ENCODE peak calls at places on chromosomes 3 and 15, in six cellular contexts. Y is retina; X is bronchial epithelial cell; D is DMS79; Q is effector CD4-positive, alpha-beta T cell; M is lower lobe of right lung. I is an unnamed sample.

GRCh38 chr15:63727542-63727941 is 106.2 kb downstream of the HERC1 start:
- DNase-seq in Y (no peak), X (no peak), D (no peak), Q (no peak), M (no peak), I (no peak)

GRCh38 chr15:22974745-22975144 is 5.4 kb downstream of the CYFIP1 start:
- DNase-seq in Y (no peak), X (no peak), D (no peak), Q (no peak), M (no peak), I (no peak)

GRCh38 chr15:90020041-90020735 is 19.1 kb downstream of the ZNF710 start:
- DNase-seq in Y (no peak), X (no peak), D (no peak), Q (no peak), M (peak; percentile 59), I (no peak)

GRCh38 chr3:98645039-98645438 is 51.6 kb upstream of the CPOX start:
- DNase-seq in Y (no peak), X (peak; percentile 7), D (no peak), Q (no peak), M (peak; percentile 75), I (no peak)

GRCh38 chr3:185968168-185968567 is 30.4 kb upstream of the TRA2B start:
- DNase-seq in Y (no peak), X (no peak), D (no peak), Q (no peak), M (no peak), I (no peak)

GRCh38 chr3:120147072-120147871 is 53.0 kb upstream of the GSK3B start:
- DNase-seq in Y (no peak), X (peak; percentile 91), D (no peak), Q (peak; percentile 38), M (no peak), I (no peak)

GRCh38 chr3:112755845-112756671 is 90.6 kb downstream of the CD200R1L start:
- DNase-seq in Y (no peak), X (no peak), D (no peak), Q (no peak), M (no peak), I (no peak)

GRCh38 chr3:195154793-195155535 is 116.0 kb downstream of the XXYLT1 start:
- DNase-seq in Y (peak; percentile 36), X (peak; percentile 89), D (peak; percentile 98), Q (no peak), M (peak; percentile 90), I (no peak)

GRCh38 chr3:30604566-30604965 is 1.8 kb upstream of the TGFBR2 start:
- DNase-seq in Y (no peak), X (no peak), D (no peak), Q (no peak), M (no peak), I (no peak)

GRCh38 chr3:81891056-81891455 is 129.6 kb upstream of the GBE1 start:
- DNase-seq in Y (no peak), X (no peak), D (no peak), Q (no peak), M (no peak), I (no peak)

GRCh38 chr3:43892535-43892934 is 201.8 kb downstream of the ABHD5 start:
- DNase-seq in Y (peak; percentile 61), X (no peak), D (no peak), Q (no peak), M (no peak), I (no peak)

GRCh38 chr3:177899275-177900067 is 636.8 kb upstream of the KCNMB2 start:
- DNase-seq in Y (no peak), X (no peak), D (no peak), Q (no peak), M (no peak), I (no peak)

GRCh38 chr3:26558257-26558656 is 64.3 kb upstream of the LRRC3B start:
- DNase-seq in Y (no peak), X (no peak), D (no peak), Q (no peak), M (no peak), I (no peak)

GRCh38 chr15:95468820-95469219 is 861.7 kb upstream of the NR2F2 start:
- DNase-seq in Y (peak; percentile 33), X (no peak), D (no peak), Q (no peak), M (no peak), I (no peak)

GRCh38 chr3:148147896-148148295 is 549.8 kb upstream of the AGTR1 start:
- DNase-seq in Y (no peak), X (no peak), D (no peak), Q (no peak), M (no peak), I (no peak)

GRCh38 chr3:170768334-170768801 is 101.6 kb downstream of the RPL22L1 start:
- DNase-seq in Y (no peak), X (no peak), D (no peak), Q (no peak), M (no peak), I (no peak)

GRCh38 chr3:120198305-120198878 is 86.6 kb downstream of the GPR156 start:
- DNase-seq in Y (no peak), X (peak; percentile 68), D (no peak), Q (no peak), M (no peak), I (no peak)

GRCh38 chr3:186209810-186210752 is 101.2 kb upstream of the ETV5 start:
- DNase-seq in Y (peak; percentile 65), X (peak; percentile 71), D (no peak), Q (no peak), M (no peak), I (no peak)

GRCh38 chr15:70643783-70644125 is 119.6 kb downstream of the UACA start:
- DNase-seq in Y (no peak), X (peak; percentile 30), D (no peak), Q (no peak), M (no peak), I (no peak)

GRCh38 chr15:62190257-62190656 is 25.2 kb upstream of the C2CD4B start:
- DNase-seq in Y (no peak), X (peak; percentile 44), D (no peak), Q (no peak), M (no peak), I (no peak)

GRCh38 chr3:158909870-158910269 is 108.0 kb downstream of the MFSD1 start:
- DNase-seq in Y (no peak), X (no peak), D (no peak), Q (no peak), M (no peak), I (no peak)

GRCh38 chr15:80026310-80026709 is 33.2 kb upstream of the ZFAND6 start:
- DNase-seq in Y (no peak), X (no peak), D (no peak), Q (no peak), M (no peak), I (no peak)

GRCh38 chr15:85988741-85989140 is 90.9 kb upstream of the AGBL1 start:
- DNase-seq in Y (no peak), X (no peak), D (no peak), Q (no peak), M (no peak), I (no peak)

GRCh38 chr3:146968204-146968651 is 363.1 kb upstream of the PLSCR5 start:
- DNase-seq in Y (no peak), X (peak; percentile 2), D (no peak), Q (no peak), M (no peak), I (no peak)

GRCh38 chr3:152400912-152401311 is 132.2 kb downstream of the MBNL1 start:
- DNase-seq in Y (no peak), X (no peak), D (no peak), Q (no peak), M (no peak), I (no peak)

GRCh38 chr15:58758141-58758540 is 8.6 kb upstream of the ADAM10 start:
- DNase-seq in Y (no peak), X (no peak), D (no peak), Q (no peak), M (no peak), I (no peak)

GRCh38 chr3:189626286-189626685 is 4.9 kb upstream of the TP63 start:
- DNase-seq in Y (no peak), X (no peak), D (no peak), Q (no peak), M (no peak), I (no peak)

GRCh38 chr3:196740476-196741400 is 1.1 kb downstream of the PAK2 start:
- DNase-seq in Y (peak; percentile 41), X (peak; percentile 56), D (peak; percentile 41), Q (peak; percentile 9), M (no peak), I (no peak)

GRCh38 chr15:31975446-31976229 is 54.7 kb upstream of the CHRNA7 start:
- DNase-seq in Y (peak; percentile 75), X (peak; percentile 9), D (no peak), Q (no peak), M (no peak), I (no peak)

GRCh38 chr15:68818671-68819450 is 1.8 kb downstream of the ANP32A start:
- DNase-seq in Y (peak; percentile 82), X (no peak), D (no peak), Q (no peak), M (peak; percentile 82), I (peak; percentile 6)

GRCh38 chr3:22399566-22399965 is 648.6 kb upstream of the ZNF385D start:
- DNase-seq in Y (no peak), X (no peak), D (no peak), Q (no peak), M (no peak), I (no peak)

GRCh38 chr3:147392083-147392916 is 14.0 kb downstream of the ZIC4 start:
- DNase-seq in Y (peak; percentile 96), X (no peak), D (no peak), Q (no peak), M (no peak), I (no peak)

GRCh38 chr3:46900007-46900292 is 22.4 kb downstream of the PTH1R start:
- DNase-seq in Y (no peak), X (no peak), D (no peak), Q (no peak), M (peak; percentile 31), I (no peak)

GRCh38 chr15:31499953-31500808 is 173.5 kb downstream of the KLF13 start:
- DNase-seq in Y (no peak), X (no peak), D (no peak), Q (no peak), M (no peak), I (no peak)

GRCh38 chr3:197371521-197372075 is 73.2 kb upstream of the DLG1 start:
- DNase-seq in Y (peak; percentile 70), X (no peak), D (peak; percentile 100), Q (no peak), M (no peak), I (no peak)

GRCh38 chr15:56254270-56254669 is 10.6 kb upstream of the RFX7 start:
- DNase-seq in Y (peak; percentile 9), X (no peak), D (no peak), Q (no peak), M (no peak), I (no peak)

GRCh38 chr3:164326714-164327113 is 751.6 kb downstream of the SI start:
- DNase-seq in Y (no peak), X (no peak), D (no peak), Q (no peak), M (no peak), I (no peak)

GRCh38 chr3:14177580-14178246 is 688 bp downstream of the XPC start:
- DNase-seq in Y (no peak), X (peak; percentile 24), D (no peak), Q (no peak), M (no peak), I (no peak)

GRCh38 chr15:90560229-90560771 is 30.6 kb downstream of the CRTC3 start:
- DNase-seq in Y (no peak), X (no peak), D (no peak), Q (no peak), M (no peak), I (no peak)